ENCODE peak calls at places on chromosomes 6 and 20, in five cellular contexts. One of them, this sample, is unnamed.

GRCh38 chr20:46243707-46244628 is 64.3 kb downstream of the CDH22 start:
- DNase-seq in HuH-7.5: no peak
- DNase-seq in cardiac muscle cell: peak
- DNase-seq in head of caudate nucleus: no peak
- DNase-seq in T-cell: no peak
- DNase-seq in this sample: no peak

GRCh38 chr6:53250137-53250760 is 98.5 kb downstream of the ELOVL5 start:
- DNase-seq in HuH-7.5: no peak
- DNase-seq in cardiac muscle cell: no peak
- DNase-seq in head of caudate nucleus: no peak
- DNase-seq in T-cell: no peak
- DNase-seq in this sample: no peak

GRCh38 chr20:2485662-2486061 is 15.1 kb upstream of the SNRPB start:
- DNase-seq in HuH-7.5: no peak
- DNase-seq in cardiac muscle cell: no peak
- DNase-seq in head of caudate nucleus: no peak
- DNase-seq in T-cell: no peak
- DNase-seq in this sample: no peak

GRCh38 chr20:32539817-32540675 is 45.1 kb downstream of the NOL4L start:
- DNase-seq in HuH-7.5: no peak
- DNase-seq in cardiac muscle cell: peak
- DNase-seq in head of caudate nucleus: no peak
- DNase-seq in T-cell: peak
- DNase-seq in this sample: peak

GRCh38 chr20:46705378-46705729 is 4.1 kb upstream of the SLC2A10 start:
- DNase-seq in HuH-7.5: no peak
- DNase-seq in cardiac muscle cell: no peak
- DNase-seq in head of caudate nucleus: no peak
- DNase-seq in T-cell: no peak
- DNase-seq in this sample: no peak

GRCh38 chr6:99143108-99143828 is 195.5 kb upstream of the FBXL4 start:
- DNase-seq in HuH-7.5: no peak
- DNase-seq in cardiac muscle cell: no peak
- DNase-seq in head of caudate nucleus: no peak
- DNase-seq in T-cell: no peak
- DNase-seq in this sample: no peak

GRCh38 chr6:137705166-137706064 is 161.6 kb upstream of the TNFAIP3 start:
- DNase-seq in HuH-7.5: peak
- DNase-seq in cardiac muscle cell: peak
- DNase-seq in head of caudate nucleus: no peak
- DNase-seq in T-cell: peak
- DNase-seq in this sample: peak

GRCh38 chr6:112237644-112238043 is 16.7 kb downstream of the LAMA4 start:
- DNase-seq in HuH-7.5: no peak
- DNase-seq in cardiac muscle cell: peak
- DNase-seq in head of caudate nucleus: no peak
- DNase-seq in T-cell: no peak
- DNase-seq in this sample: no peak

GRCh38 chr6:151485616-151486015 is 8.2 kb upstream of the CCDC170 start:
- DNase-seq in HuH-7.5: no peak
- DNase-seq in cardiac muscle cell: no peak
- DNase-seq in head of caudate nucleus: no peak
- DNase-seq in T-cell: no peak
- DNase-seq in this sample: no peak

GRCh38 chr6:131821408-131821807 is 13.6 kb downstream of the ENPP1 start:
- DNase-seq in HuH-7.5: no peak
- DNase-seq in cardiac muscle cell: no peak
- DNase-seq in head of caudate nucleus: no peak
- DNase-seq in T-cell: no peak
- DNase-seq in this sample: no peak

GRCh38 chr6:148109732-148110131 is 232.9 kb upstream of the SASH1 start:
- DNase-seq in HuH-7.5: no peak
- DNase-seq in cardiac muscle cell: no peak
- DNase-seq in head of caudate nucleus: no peak
- DNase-seq in T-cell: no peak
- DNase-seq in this sample: no peak

GRCh38 chr6:81786159-81786558 is 33.7 kb upstream of the TENT5A start:
- DNase-seq in HuH-7.5: no peak
- DNase-seq in cardiac muscle cell: no peak
- DNase-seq in head of caudate nucleus: no peak
- DNase-seq in T-cell: no peak
- DNase-seq in this sample: no peak

GRCh38 chr6:157460182-157460999 is 79.4 kb downstream of the ZDHHC14 start:
- DNase-seq in HuH-7.5: no peak
- DNase-seq in cardiac muscle cell: no peak
- DNase-seq in head of caudate nucleus: no peak
- DNase-seq in T-cell: no peak
- DNase-seq in this sample: no peak

GRCh38 chr20:7579888-7580287 is 360.4 kb downstream of the HAO1 start:
- DNase-seq in HuH-7.5: no peak
- DNase-seq in cardiac muscle cell: no peak
- DNase-seq in head of caudate nucleus: no peak
- DNase-seq in T-cell: no peak
- DNase-seq in this sample: no peak

GRCh38 chr20:13877789-13878188 is 93.0 kb downstream of the NDUFAF5 start:
- DNase-seq in HuH-7.5: no peak
- DNase-seq in cardiac muscle cell: no peak
- DNase-seq in head of caudate nucleus: no peak
- DNase-seq in T-cell: no peak
- DNase-seq in this sample: no peak

GRCh38 chr6:69580696-69581095 is 216.1 kb downstream of the LMBRD1 start:
- DNase-seq in HuH-7.5: no peak
- DNase-seq in cardiac muscle cell: no peak
- DNase-seq in head of caudate nucleus: no peak
- DNase-seq in T-cell: no peak
- DNase-seq in this sample: no peak

GRCh38 chr20:38218566-38218885 is 42.0 kb downstream of the KIAA1755 start:
- DNase-seq in HuH-7.5: no peak
- DNase-seq in cardiac muscle cell: no peak
- DNase-seq in head of caudate nucleus: no peak
- DNase-seq in T-cell: no peak
- DNase-seq in this sample: no peak

GRCh38 chr6:154500769-154501171 is 9.7 kb downstream of the CNKSR3 start:
- DNase-seq in HuH-7.5: peak
- DNase-seq in cardiac muscle cell: peak
- DNase-seq in head of caudate nucleus: peak
- DNase-seq in T-cell: no peak
- DNase-seq in this sample: no peak

GRCh38 chr6:39654121-39654520 is 71.1 kb downstream of the KIF6 start:
- DNase-seq in HuH-7.5: no peak
- DNase-seq in cardiac muscle cell: no peak
- DNase-seq in head of caudate nucleus: no peak
- DNase-seq in T-cell: no peak
- DNase-seq in this sample: no peak

GRCh38 chr6:104753251-104753650 is 106.5 kb downstream of the HACE1 start:
- DNase-seq in HuH-7.5: no peak
- DNase-seq in cardiac muscle cell: no peak
- DNase-seq in head of caudate nucleus: no peak
- DNase-seq in T-cell: no peak
- DNase-seq in this sample: no peak

GRCh38 chr6:116313377-116313776 is 33.6 kb upstream of the TSPYL1 start:
- DNase-seq in HuH-7.5: no peak
- DNase-seq in cardiac muscle cell: peak
- DNase-seq in head of caudate nucleus: no peak
- DNase-seq in T-cell: no peak
- DNase-seq in this sample: no peak

GRCh38 chr20:63612276-63612931 is 14.5 kb downstream of the GMEB2 start:
- DNase-seq in HuH-7.5: no peak
- DNase-seq in cardiac muscle cell: no peak
- DNase-seq in head of caudate nucleus: no peak
- DNase-seq in T-cell: no peak
- DNase-seq in this sample: no peak

GRCh38 chr6:149545258-149545753 is 537 bp downstream of the PPIL4 start:
- DNase-seq in HuH-7.5: no peak
- DNase-seq in cardiac muscle cell: peak
- DNase-seq in head of caudate nucleus: peak
- DNase-seq in T-cell: peak
- DNase-seq in this sample: peak

GRCh38 chr6:33768644-33769120 is 20.2 kb downstream of the LEMD2 start:
- DNase-seq in HuH-7.5: peak
- DNase-seq in cardiac muscle cell: peak
- DNase-seq in head of caudate nucleus: peak
- DNase-seq in T-cell: peak
- DNase-seq in this sample: peak

This sample was measured in natural killer cell.